ENCODE peak calls at places on chromosome 17, in nine cellular contexts. S is T-helper 17 cell; V is heart right ventricle; L is NCI-H774; C is stimulated activated CD4-positive, alpha-beta T cell treated with anti-CD3 and anti-CD28 coated beads, TNF-alpha, amount 100 ng/mL, for 24 hours; Q is AG09309; K is NCI-H510A treated with DMSO at 0.1 percent for 48 hours; A is bronchial epithelial cell; J is NCI-H460. W is an unnamed sample.

GRCh38 chr17:28577466-28577824 is 750 bp upstream of the ALDOC start:
- DNase-seq in S (no peak), V (no peak), L (no peak), C (no peak), Q (no peak), K (no peak), A (no peak), J (no peak), W (no peak)

GRCh38 chr17:63150994-63151464 is 185.0 kb downstream of the TANC2 start:
- DNase-seq in S (no peak), V (no peak), L (no peak), C (no peak), Q (no peak), K (no peak), A (no peak), J (no peak), W (no peak)

GRCh38 chr17:30197416-30197815 is 38.1 kb downstream of the SLC6A4 start:
- DNase-seq in S (no peak), V (no peak), L (no peak), C (no peak), Q (no peak), K (no peak), A (no peak), J (no peak), W (no peak)

GRCh38 chr17:82876602-82877391 is 37.0 kb upstream of the ZNF750 start:
- DNase-seq in S (no peak), V (peak), L (no peak), C (no peak), Q (peak), K (peak), A (peak), J (peak), W (peak)

GRCh38 chr17:28320215-28321061 is 1.4 kb downstream of the TMEM97 start:
- DNase-seq in S (no peak), V (no peak), L (no peak), C (no peak), Q (no peak), K (no peak), A (no peak), J (no peak), W (no peak)

GRCh38 chr17:45907720-45908395 is 13.5 kb downstream of the MAPT start:
- DNase-seq in S (no peak), V (no peak), L (no peak), C (no peak), Q (no peak), K (peak), A (no peak), J (no peak), W (no peak)

GRCh38 chr17:50344712-50345380 is 1.1 kb upstream of the XYLT2 start:
- DNase-seq in S (no peak), V (no peak), L (no peak), C (no peak), Q (no peak), K (peak), A (no peak), J (no peak), W (no peak)

GRCh38 chr17:63173903-63174302 is 207.9 kb downstream of the TANC2 start:
- DNase-seq in S (no peak), V (no peak), L (no peak), C (no peak), Q (no peak), K (no peak), A (no peak), J (no peak), W (no peak)

GRCh38 chr17:79835953-79836951 is 3.0 kb downstream of the CBX4 start:
- DNase-seq in S (no peak), V (no peak), L (no peak), C (no peak), Q (no peak), K (peak), A (peak), J (peak), W (no peak)

GRCh38 chr17:1829189-1829578 is 518 bp downstream of the SMYD4 start:
- DNase-seq in S (no peak), V (peak), L (peak), C (no peak), Q (no peak), K (no peak), A (no peak), J (no peak), W (no peak)

GRCh38 chr17:82202981-82203380 is 9.7 kb downstream of the CCDC57 start:
- DNase-seq in S (no peak), V (no peak), L (no peak), C (no peak), Q (no peak), K (no peak), A (no peak), J (no peak), W (no peak)

GRCh38 chr17:36085710-36086268 is 4.2 kb downstream of the CCL3 start:
- DNase-seq in S (no peak), V (no peak), L (no peak), C (no peak), Q (no peak), K (no peak), A (peak), J (no peak), W (no peak)

GRCh38 chr17:74935585-74936469 is at the start of gene OTOP3:
- DNase-seq in S (no peak), V (no peak), L (peak), C (no peak), Q (no peak), K (peak), A (no peak), J (no peak), W (no peak)

GRCh38 chr17:53719229-53719628 is 103.5 kb upstream of the KIF2B start:
- DNase-seq in S (no peak), V (no peak), L (no peak), C (no peak), Q (no peak), K (no peak), A (no peak), J (no peak), W (no peak)

GRCh38 chr17:52036416-52036815 is 122.1 kb downstream of the CA10 start:
- DNase-seq in S (no peak), V (no peak), L (no peak), C (no peak), Q (no peak), K (no peak), A (no peak), J (no peak), W (no peak)